ENCODE peak calls at places on chromosomes 1 and 21, in eight cellular contexts. Q is lower leg skin; B is brain microvascular endothelial cell; C is HCT116; K is CD8-positive, alpha-beta memory T cell; E is Jurkat, Clone E6-1; L is vagina; V is astrocyte of the spinal cord. A is an unnamed sample.

GRCh38 chr1:172394167-172394751 is 26.2 kb upstream of the C1orf105 start:
- DNase-seq in Q (no peak), B (no peak), C (no peak), K (peak), E (peak), L (no peak), V (peak), A (no peak)

GRCh38 chr1:198099755-198100154 is 57.0 kb upstream of the NEK7 start:
- DNase-seq in Q (no peak), B (no peak), C (no peak), K (no peak), E (no peak), L (no peak), V (no peak), A (no peak)

GRCh38 chr1:19877821-19878636 is 4.2 kb upstream of the OTUD3 start:
- DNase-seq in Q (no peak), B (no peak), C (no peak), K (no peak), E (no peak), L (no peak), V (no peak), A (no peak)

GRCh38 chr1:220336391-220337065 is 64.3 kb upstream of the RAB3GAP2 start:
- DNase-seq in Q (no peak), B (no peak), C (no peak), K (no peak), E (no peak), L (no peak), V (no peak), A (no peak)

GRCh38 chr1:15618685-15619525 is 1.6 kb downstream of the DDI2 start:
- DNase-seq in Q (no peak), B (no peak), C (no peak), K (no peak), E (no peak), L (no peak), V (peak), A (peak)

GRCh38 chr1:171252482-171252881 is 4.2 kb downstream of the FMO1 start:
- DNase-seq in Q (no peak), B (no peak), C (no peak), K (no peak), E (peak), L (no peak), V (no peak), A (no peak)

GRCh38 chr1:35433714-35434113 is 123.5 kb downstream of the KIAA0319L start:
- DNase-seq in Q (no peak), B (no peak), C (no peak), K (no peak), E (no peak), L (no peak), V (no peak), A (no peak)

GRCh38 chr1:226788965-226789364 is 49.9 kb upstream of the ITPKB start:
- DNase-seq in Q (no peak), B (no peak), C (no peak), K (no peak), E (no peak), L (no peak), V (no peak), A (no peak)

GRCh38 chr1:65207317-65207716 is 59.3 kb downstream of the AK4 start:
- DNase-seq in Q (no peak), B (no peak), C (no peak), K (no peak), E (peak), L (no peak), V (no peak), A (no peak)

GRCh38 chr1:8706291-8706690 is 111.1 kb downstream of the RERE start:
- DNase-seq in Q (no peak), B (no peak), C (no peak), K (no peak), E (no peak), L (no peak), V (no peak), A (no peak)

GRCh38 chr1:25955553-25955952 is 42.3 kb downstream of the PAFAH2 start:
- DNase-seq in Q (no peak), B (no peak), C (no peak), K (no peak), E (no peak), L (no peak), V (no peak), A (no peak)

GRCh38 chr21:43332872-43333300 is 94.0 kb downstream of the SIK1 start:
- DNase-seq in Q (no peak), B (no peak), C (no peak), K (no peak), E (no peak), L (no peak), V (peak), A (no peak)

GRCh38 chr21:43334214-43334958 is 92.5 kb downstream of the SIK1 start:
- DNase-seq in Q (no peak), B (no peak), C (no peak), K (no peak), E (no peak), L (no peak), V (no peak), A (no peak)

GRCh38 chr21:43331962-43332458 is 94.9 kb downstream of the SIK1 start:
- DNase-seq in Q (no peak), B (peak), C (no peak), K (no peak), E (no peak), L (no peak), V (peak), A (peak)

GRCh38 chr21:43332461-43332860 is 94.5 kb downstream of the SIK1 start:
- DNase-seq in Q (no peak), B (no peak), C (no peak), K (no peak), E (no peak), L (no peak), V (no peak), A (no peak)

GRCh38 chr21:43333301-43334062 is 93.4 kb downstream of the SIK1 start:
- DNase-seq in Q (no peak), B (peak), C (no peak), K (no peak), E (no peak), L (no peak), V (peak), A (peak)
- H3K4me3 ChIP-seq in Q (no peak), B (peak), C (no peak), K (no peak), E (no peak), L (peak), V (no peak), A (no peak)

GRCh38 chr1:231208980-231209379 is 32.0 kb upstream of the GNPAT start:
- DNase-seq in Q (no peak), B (no peak), C (no peak), K (no peak), E (no peak), L (no peak), V (no peak), A (no peak)

GRCh38 chr1:231210126-231210525 is 30.9 kb upstream of the GNPAT start:
- DNase-seq in Q (no peak), B (no peak), C (no peak), K (no peak), E (no peak), L (no peak), V (no peak), A (no peak)

GRCh38 chr1:231213831-231214573 is 27.0 kb upstream of the GNPAT start:
- DNase-seq in Q (no peak), B (no peak), C (no peak), K (no peak), E (no peak), L (no peak), V (no peak), A (no peak)

GRCh38 chr1:231209531-231209930 is 31.5 kb upstream of the GNPAT start:
- DNase-seq in Q (no peak), B (no peak), C (no peak), K (no peak), E (no peak), L (no peak), V (no peak), A (no peak)

DNA sequence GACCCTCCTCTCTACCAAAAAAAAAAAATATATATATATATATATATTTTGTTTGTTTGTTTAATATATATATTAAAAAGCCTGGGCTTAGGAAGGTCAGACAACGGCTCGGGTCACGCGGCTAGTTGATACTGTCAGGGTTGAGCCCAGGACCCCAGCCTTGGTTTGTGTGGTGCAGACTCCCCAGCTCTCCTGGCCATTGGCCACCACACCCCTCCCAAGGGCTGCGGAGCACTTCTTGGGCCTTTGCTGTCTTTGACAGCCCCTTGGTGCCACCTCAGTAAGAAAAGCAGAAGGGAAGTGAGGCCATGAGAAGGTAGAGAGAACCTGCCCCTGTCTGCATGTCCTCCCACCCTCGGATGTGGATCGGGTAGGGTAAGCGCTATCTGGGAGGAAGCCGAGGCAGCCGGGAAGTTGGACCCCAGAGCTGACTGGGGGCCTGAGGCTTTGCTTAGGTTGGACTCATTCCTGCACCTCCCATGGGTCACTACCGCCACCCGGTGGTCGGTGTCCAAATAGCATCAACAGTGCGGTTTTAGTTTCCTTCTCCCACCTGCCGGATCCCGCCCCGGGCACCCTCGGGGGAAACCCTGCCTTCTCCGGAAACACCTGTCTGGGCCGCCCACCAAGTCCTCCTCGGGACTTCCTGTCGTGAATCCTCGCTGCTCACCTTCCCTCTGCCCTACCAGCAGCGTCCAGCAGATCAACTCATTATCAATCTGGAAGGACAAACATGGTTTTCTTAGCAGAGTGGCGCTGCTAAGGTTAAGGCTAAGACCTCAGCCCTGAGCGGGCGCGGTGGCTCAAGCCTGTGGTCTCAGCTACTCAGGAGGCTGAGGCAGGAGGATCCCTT is 29.8 kb upstream of the GNPAT start:
- DNase-seq in Q (peak), B (peak), C (peak), K (peak), E (peak), L (no peak), V (peak), A (peak)
- H3K4me3 ChIP-seq in Q (peak), B (peak), C (peak), K (peak), E (peak), L (peak), V (peak), A (peak)

DNA sequence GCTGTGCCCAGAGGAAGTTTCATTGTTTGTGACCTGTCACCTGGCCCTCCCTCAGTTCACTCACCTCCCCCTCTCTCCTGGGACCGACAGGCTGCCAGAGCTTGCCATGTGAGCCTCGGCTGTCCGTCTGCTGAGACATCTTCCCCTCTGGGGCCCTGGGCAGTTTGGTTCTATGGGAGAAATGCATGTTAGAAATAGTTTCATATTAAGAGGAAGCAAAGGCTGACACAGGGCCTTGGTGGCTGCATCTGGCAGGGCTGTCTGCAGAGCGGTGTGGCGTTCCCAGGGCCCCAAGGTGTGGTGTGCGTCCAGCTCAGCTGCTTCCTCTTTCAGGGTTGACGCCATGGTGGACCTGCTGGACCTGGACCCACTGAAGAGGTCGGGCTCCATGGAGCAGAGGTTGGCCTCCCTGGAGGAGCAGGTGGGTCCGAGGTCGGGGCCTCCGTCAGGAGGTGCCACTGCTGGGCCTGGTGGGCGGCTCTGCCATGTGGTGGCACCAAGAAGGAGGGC is 31.9 kb upstream of the LRRC3 start:
- DNase-seq in Q (peak), B (no peak), C (no peak), K (no peak), E (no peak), L (no peak), V (no peak), A (no peak)
- H3K4me3 ChIP-seq in Q (no peak), B (no peak), C (no peak), K (no peak), E (no peak), L (no peak), V (no peak), A (no peak)

DNA sequence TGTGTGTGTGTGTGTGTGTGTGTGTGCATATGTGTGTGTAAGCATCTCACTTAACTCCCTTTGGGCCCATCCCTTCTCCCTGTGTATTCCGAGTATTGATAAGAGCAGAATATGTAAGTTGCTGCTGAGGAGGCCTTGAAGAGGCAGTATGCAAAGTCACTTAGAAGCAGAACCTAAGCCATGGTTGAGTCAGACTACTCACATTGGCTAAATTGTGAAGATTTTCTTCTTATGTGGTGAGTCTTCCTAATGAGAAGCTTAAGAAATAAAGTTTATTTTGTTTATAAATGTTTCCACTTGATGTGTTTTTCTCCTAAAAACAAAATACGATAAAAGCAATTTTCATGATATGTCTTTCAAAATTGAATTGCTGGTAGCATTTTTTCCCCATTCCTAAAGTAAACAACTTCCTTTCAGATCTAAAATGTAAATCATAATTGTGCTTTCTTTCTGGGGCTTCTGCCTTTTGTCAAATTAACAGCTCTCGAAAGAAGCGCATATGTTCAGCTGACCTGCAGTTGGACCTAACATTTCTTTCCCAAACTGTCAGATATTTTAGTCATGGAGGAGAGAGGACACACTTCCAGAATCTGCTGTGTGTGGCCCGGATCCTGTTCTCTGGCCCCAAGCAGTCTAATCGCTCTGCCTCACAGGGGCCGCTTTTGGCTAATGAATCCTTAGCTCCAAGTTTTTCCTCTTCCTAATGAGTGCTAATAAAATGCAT is 284.0 kb downstream of the DUSP10 start:
- DNase-seq in Q (no peak), B (no peak), C (no peak), K (no peak), E (no peak), L (no peak), V (no peak), A (peak)
- H3K4me3 ChIP-seq in Q (no peak), B (no peak), C (no peak), K (no peak), E (no peak), L (no peak), V (no peak), A (no peak)

GRCh38 chr1:223525957-223526356 is 132.7 kb downstream of the CCDC185 start:
- DNase-seq in Q (no peak), B (no peak), C (no peak), K (no peak), E (no peak), L (no peak), V (no peak), A (no peak)
- H3K4me3 ChIP-seq in Q (no peak), B (no peak), C (no peak), K (no peak), E (no peak), L (no peak), V (no peak), A (no peak)

GRCh38 chr21:39613029-39613934 is 542 bp downstream of the B3GALT5 start:
- DNase-seq in Q (no peak), B (no peak), C (no peak), K (no peak), E (no peak), L (no peak), V (peak), A (peak)
- H3K4me3 ChIP-seq in Q (no peak), B (peak), C (peak), K (no peak), E (no peak), L (peak), V (peak), A (peak)

DNA sequence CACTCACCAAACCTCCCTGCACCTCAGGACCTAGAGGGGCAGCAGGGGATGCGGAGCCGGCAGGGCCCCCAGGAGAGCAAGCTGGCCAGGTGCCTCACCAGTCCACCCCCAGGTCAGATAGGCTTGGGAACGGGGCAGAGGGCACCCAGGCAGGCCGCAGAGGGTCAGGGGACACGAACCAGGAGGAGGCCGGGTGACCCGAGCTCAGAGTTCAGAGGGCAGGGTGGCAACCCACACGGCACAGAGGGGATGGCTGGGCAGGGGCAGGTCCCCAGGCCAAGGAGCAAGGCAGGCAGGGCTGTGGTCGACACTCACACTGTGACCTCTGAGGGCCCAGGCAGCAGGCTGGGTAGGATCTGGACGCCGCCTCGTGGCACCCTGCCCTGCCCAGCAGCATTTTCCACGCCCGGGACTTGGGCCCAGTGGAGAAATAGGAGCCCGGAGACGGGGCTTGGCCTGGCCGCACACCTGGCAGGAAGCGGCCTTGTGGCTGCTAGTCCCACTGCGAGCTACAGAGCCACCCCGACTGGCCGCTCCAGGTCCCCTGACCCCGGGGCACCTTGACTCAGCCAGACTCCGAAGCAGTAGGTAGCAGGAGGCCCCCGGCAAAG is 5.3 kb downstream of the DVL1 start:
- DNase-seq in Q (no peak), B (no peak), C (no peak), K (no peak), E (no peak), L (no peak), V (no peak), A (no peak)
- H3K4me3 ChIP-seq in Q (no peak), B (no peak), C (peak), K (no peak), E (no peak), L (no peak), V (no peak), A (no peak)

A was measured in fibroblast of the aortic adventitia.